ENCODE peak calls at places on chromosomes 11 and 22, in ten cellular contexts. W, I, H, A, M, V, Z, U, C and S are unnamed samples.

GRCh38 chr11:61375709-61376108 is 13.5 kb downstream of the TMEM138 start:
- DNase-seq in W (no peak), I (no peak), H (no peak), A (no peak), M (no peak), V (no peak), Z (no peak), U (no peak), C (no peak), S (no peak)

GRCh38 chr11:126914941-126915340 is 85.6 kb downstream of the KIRREL3 start:
- DNase-seq in W (no peak), I (no peak), H (no peak), A (no peak), M (no peak), V (no peak), Z (no peak), U (no peak), C (no peak), S (no peak)

GRCh38 chr11:17719940-17720795 is 797 bp downstream of the MYOD1 start:
- DNase-seq in W (no peak), I (no peak), H (no peak), A (no peak), M (peak), V (no peak), Z (no peak), U (no peak), C (no peak), S (no peak)

GRCh38 chr11:129191649-129192048 is 476 bp downstream of the ARHGAP32 start:
- DNase-seq in W (no peak), I (no peak), H (no peak), A (no peak), M (no peak), V (no peak), Z (no peak), U (no peak), C (no peak), S (no peak)

GRCh38 chr22:27476729-27477128 is 324.8 kb downstream of the MN1 start:
- DNase-seq in W (no peak), I (no peak), H (no peak), A (peak), M (peak), V (no peak), Z (peak), U (no peak), C (no peak), S (no peak)

GRCh38 chr11:13238879-13239514 is 38.6 kb upstream of the BMAL1 start:
- DNase-seq in W (peak), I (no peak), H (no peak), A (peak), M (peak), V (peak), Z (peak), U (peak), C (peak), S (no peak)

GRCh38 chr11:46239801-46240061 is 37.7 kb upstream of the CREB3L1 start:
- DNase-seq in W (no peak), I (no peak), H (no peak), A (no peak), M (no peak), V (no peak), Z (no peak), U (peak), C (no peak), S (no peak)

GRCh38 chr11:77865805-77866204 is 44.9 kb downstream of the AAMDC start:
- DNase-seq in W (no peak), I (no peak), H (no peak), A (peak), M (no peak), V (no peak), Z (no peak), U (no peak), C (no peak), S (no peak)

GRCh38 chr11:105144887-105145286 is 5.3 kb upstream of the CARD18 start:
- DNase-seq in W (no peak), I (no peak), H (no peak), A (peak), M (peak), V (no peak), Z (peak), U (no peak), C (no peak), S (no peak)

GRCh38 chr11:30128269-30128932 is 102.4 kb upstream of the FSHB start:
- DNase-seq in W (no peak), I (no peak), H (no peak), A (peak), M (peak), V (no peak), Z (peak), U (peak), C (no peak), S (no peak)

GRCh38 chr11:125257185-125257584 is 92.6 kb downstream of the PKNOX2 start:
- DNase-seq in W (no peak), I (no peak), H (no peak), A (no peak), M (peak), V (no peak), Z (no peak), U (no peak), C (no peak), S (no peak)

GRCh38 chr11:61024938-61025818 is 53.7 kb downstream of the CD6 start:
- DNase-seq in W (no peak), I (no peak), H (no peak), A (no peak), M (no peak), V (no peak), Z (no peak), U (no peak), C (no peak), S (no peak)

GRCh38 chr11:72821221-72821919 is 7.2 kb downstream of the ATG16L2 start:
- DNase-seq in W (no peak), I (no peak), H (no peak), A (no peak), M (no peak), V (no peak), Z (no peak), U (peak), C (no peak), S (no peak)

GRCh38 chr11:112718483-112718882 is 242.7 kb upstream of the NCAM1 start:
- DNase-seq in W (no peak), I (no peak), H (no peak), A (no peak), M (no peak), V (no peak), Z (no peak), U (no peak), C (no peak), S (no peak)

GRCh38 chr22:31124811-31125465 is 2.2 kb downstream of the INPP5J start:
- DNase-seq in W (no peak), I (no peak), H (no peak), A (no peak), M (no peak), V (no peak), Z (no peak), U (no peak), C (no peak), S (no peak)

GRCh38 chr11:76680517-76681425 is 10.2 kb upstream of the LRRC32 start:
- DNase-seq in W (peak), I (peak), H (peak), A (peak), M (peak), V (peak), Z (peak), U (peak), C (peak), S (peak)

GRCh38 chr22:35310556-35311550 is 11.2 kb downstream of the TOM1 start:
- DNase-seq in W (no peak), I (no peak), H (no peak), A (no peak), M (no peak), V (no peak), Z (no peak), U (peak), C (no peak), S (no peak)